ENCODE peak calls at places on chromosomes 13 and 19, in ten cellular contexts. T is AG08395; Q is NCI-H2171 treated with DMSO at 0.1 percent for 48 hours; G is left ventricle myocardium inferior; W is cardiac muscle cell; Z is stimulated activated CD4-positive, alpha-beta T cell treated with anti-CD3 and anti-CD28 coated beads, Interleukin-1b, Interleukin-23, amount 100 ng/mL, for 1 hour; J is bronchial epithelial cell; Y is fibroblast of the aortic adventitia; N is EL; O is WTC11. R is an unnamed sample.
A peak's percentile ranks its signal among the peaks of the same experiment; 100 is the strongest.

GRCh38 chr19:17379221-17379631 is 2.1 kb upstream of the PLVAP start:
- DNase-seq in T (no peak), Q (no peak), G (no peak), W (peak; percentile 49), Z (no peak), J (no peak), Y (no peak), N (no peak), O (peak; percentile 53), R (no peak)

GRCh38 chr19:1567116-1567847 is 843 bp downstream of the MEX3D start:
- DNase-seq in T (peak; percentile 55), Q (no peak), G (peak; percentile 47), W (no peak), Z (no peak), J (no peak), Y (peak; percentile 28), N (no peak), O (no peak), R (peak; percentile 13)

GRCh38 chr19:8567522-8568172 is 9.6 kb downstream of the MYO1F start:
- DNase-seq in T (no peak), Q (no peak), G (peak; percentile 33), W (no peak), Z (no peak), J (no peak), Y (no peak), N (no peak), O (no peak), R (no peak)

GRCh38 chr19:38841180-38841766 is 8.5 kb downstream of the HNRNPL start:
- DNase-seq in T (no peak), Q (no peak), G (no peak), W (no peak), Z (no peak), J (no peak), Y (no peak), N (no peak), O (no peak), R (no peak)

GRCh38 chr13:100648354-100648753 is 26.2 kb downstream of the TMTC4 start:
- DNase-seq in T (peak; percentile 6), Q (no peak), G (no peak), W (no peak), Z (no peak), J (no peak), Y (no peak), N (no peak), O (no peak), R (no peak)

GRCh38 chr13:53032849-53033248 is 4.2 kb downstream of the OLFM4 start:
- DNase-seq in T (no peak), Q (no peak), G (no peak), W (no peak), Z (no peak), J (no peak), Y (no peak), N (no peak), O (no peak), R (no peak)

GRCh38 chr19:2767688-2768087 is 15.4 kb downstream of the SGTA start:
- DNase-seq in T (no peak), Q (no peak), G (no peak), W (no peak), Z (no peak), J (no peak), Y (no peak), N (no peak), O (no peak), R (no peak)

GRCh38 chr19:6021878-6022569 is 44.1 kb upstream of the RANBP3 start:
- DNase-seq in T (peak; percentile 78), Q (peak; percentile 26), G (peak; percentile 70), W (peak; percentile 90), Z (peak; percentile 51), J (peak; percentile 58), Y (peak; percentile 75), N (peak; percentile 66), O (peak; percentile 93), R (peak; percentile 46)

GRCh38 chr19:19315444-19315843 is 4.9 kb downstream of the SUGP1 start:
- DNase-seq in T (no peak), Q (no peak), G (no peak), W (no peak), Z (no peak), J (no peak), Y (no peak), N (no peak), O (peak; percentile 31), R (no peak)

GRCh38 chr19:16051254-16052025 is 24.9 kb upstream of the TPM4 start:
- DNase-seq in T (no peak), Q (no peak), G (no peak), W (no peak), Z (no peak), J (peak; percentile 28), Y (peak; percentile 37), N (peak; percentile 22), O (no peak), R (no peak)

GRCh38 chr19:17136026-17136425 is 60.4 kb downstream of the MYO9B start:
- DNase-seq in T (no peak), Q (no peak), G (no peak), W (no peak), Z (no peak), J (no peak), Y (no peak), N (no peak), O (peak; percentile 29), R (no peak)

GRCh38 chr13:59274958-59275727 is 888.6 kb downstream of the DIAPH3 start:
- DNase-seq in T (no peak), Q (no peak), G (no peak), W (no peak), Z (no peak), J (no peak), Y (no peak), N (no peak), O (no peak), R (no peak)

GRCh38 chr13:76455960-76456359 is 430.2 kb downstream of the KCTD12 start:
- DNase-seq in T (peak; percentile 20), Q (peak; percentile 10), G (no peak), W (no peak), Z (no peak), J (peak; percentile 36), Y (peak; percentile 56), N (peak; percentile 1), O (no peak), R (no peak)

GRCh38 chr13:39822437-39822836 is 167.0 kb downstream of the COG6 start:
- DNase-seq in T (no peak), Q (no peak), G (no peak), W (no peak), Z (no peak), J (no peak), Y (no peak), N (no peak), O (no peak), R (no peak)

GRCh38 chr19:3785464-3785937 is 680 bp downstream of the MATK start:
- DNase-seq in T (no peak), Q (peak; percentile 31), G (no peak), W (no peak), Z (no peak), J (no peak), Y (no peak), N (no peak), O (no peak), R (no peak)

GRCh38 chr19:19321143-19321577 is 531 bp downstream of the MAU2 start:
- DNase-seq in T (no peak), Q (peak; percentile 37), G (no peak), W (peak; percentile 44), Z (no peak), J (no peak), Y (peak; percentile 15), N (no peak), O (peak; percentile 40), R (no peak)

GRCh38 chr19:28727133-28727834 is 485.7 kb downstream of the UQCRFS1 start:
- DNase-seq in T (no peak), Q (no peak), G (no peak), W (peak; percentile 66), Z (no peak), J (no peak), Y (peak; percentile 22), N (peak; percentile 56), O (peak; percentile 89), R (no peak)

GRCh38 chr19:6226012-6226411 is 53.8 kb downstream of the MLLT1 start:
- DNase-seq in T (no peak), Q (no peak), G (no peak), W (no peak), Z (no peak), J (no peak), Y (no peak), N (no peak), O (no peak), R (no peak)

GRCh38 chr19:13053761-13054604 is 48.7 kb downstream of the LYL1 start:
- DNase-seq in T (peak; percentile 93), Q (no peak), G (peak; percentile 93), W (peak; percentile 86), Z (no peak), J (peak; percentile 48), Y (peak; percentile 97), N (peak; percentile 98), O (peak; percentile 44), R (peak; percentile 89)

GRCh38 chr19:49999371-50000010 is 25.7 kb downstream of the VRK3 start:
- DNase-seq in T (no peak), Q (no peak), G (no peak), W (no peak), Z (no peak), J (no peak), Y (peak; percentile 16), N (no peak), O (no peak), R (no peak)

GRCh38 chr13:113917096-113917495 is 53.2 kb upstream of the GAS6 start:
- DNase-seq in T (no peak), Q (no peak), G (no peak), W (no peak), Z (no peak), J (no peak), Y (no peak), N (no peak), O (peak; percentile 5), R (no peak)

GRCh38 chr19:33404916-33405315 is 31.4 kb downstream of the CEBPG start:
- DNase-seq in T (no peak), Q (no peak), G (peak; percentile 12), W (no peak), Z (no peak), J (no peak), Y (no peak), N (no peak), O (no peak), R (no peak)

GRCh38 chr13:36344173-36344572 is 2.0 kb downstream of the SPART start:
- DNase-seq in T (peak; percentile 14), Q (no peak), G (no peak), W (no peak), Z (no peak), J (peak; percentile 32), Y (peak; percentile 82), N (peak; percentile 52), O (no peak), R (peak; percentile 23)

GRCh38 chr13:39266426-39266825 is 228.2 kb downstream of the NHLRC3 start:
- DNase-seq in T (no peak), Q (no peak), G (no peak), W (no peak), Z (no peak), J (peak; percentile 63), Y (no peak), N (peak; percentile 19), O (no peak), R (no peak)

GRCh38 chr13:97111705-97112104 is 110.4 kb upstream of the MBNL2 start:
- DNase-seq in T (no peak), Q (no peak), G (no peak), W (peak; percentile 31), Z (no peak), J (no peak), Y (no peak), N (no peak), O (no peak), R (no peak)

GRCh38 chr13:69418319-69418718 is 689.3 kb upstream of the ATXN8OS start:
- DNase-seq in T (no peak), Q (no peak), G (no peak), W (peak; percentile 1), Z (no peak), J (no peak), Y (no peak), N (no peak), O (no peak), R (no peak)

GRCh38 chr13:98466634-98467236 is 110.2 kb downstream of the STK24 start:
- DNase-seq in T (peak; percentile 66), Q (no peak), G (no peak), W (peak; percentile 52), Z (peak; percentile 26), J (peak; percentile 67), Y (peak; percentile 45), N (peak; percentile 69), O (peak; percentile 87), R (peak; percentile 49)

GRCh38 chr13:28624707-28625432 is 34.1 kb upstream of the POMP start:
- DNase-seq in T (no peak), Q (no peak), G (no peak), W (no peak), Z (no peak), J (no peak), Y (no peak), N (no peak), O (no peak), R (no peak)